ENCODE peak calls at places on chromosome 19, in eight cellular contexts. O is HFFc6; M is choroid plexus epithelial cell; Y is HCEC 1CT; R is stimulated activated CD4-positive, alpha-beta T cell treated with anti-CD3 and anti-CD28 coated beads, TNF-alpha, amount 100 ng/mL, for 4 hours; T is anterior cingulate cortex; J is ecto neural progenitor cell; X is neuronal stem cell. P is an unnamed sample.

GRCh38 chr19:18203408-18203862 is 407 bp downstream of the RAB3A start:
- DNase-seq in X (no peak), J (no peak), R (no peak), Y (no peak), O (no peak), T (no peak), M (no peak), P (no peak)

GRCh38 chr19:50882188-50882587 is 8.9 kb downstream of the KLK2 start:
- DNase-seq in T (no peak), M (no peak), O (no peak), Y (no peak), J (no peak), R (no peak), X (no peak), P (no peak)

GRCh38 chr19:54299126-54299498 is 13.9 kb downstream of the LILRA5 start:
- DNase-seq in R (no peak), J (no peak), X (no peak), M (no peak), Y (no peak), T (no peak), O (no peak), P (no peak)

GRCh38 chr19:32456406-32456805 is 50.8 kb downstream of the DPY19L3 start:
- DNase-seq in O (no peak), X (no peak), Y (no peak), J (no peak), R (no peak), T (no peak), M (no peak), P (no peak)

GRCh38 chr19:4768934-4769777 is 22.4 kb upstream of the FEM1A start:
- DNase-seq in M (peak), Y (peak), J (peak), O (peak), X (peak), T (peak), R (peak), P (peak)

GRCh38 chr19:29499261-29499920 is 26.4 kb upstream of the VSTM2B start:
- DNase-seq in J (no peak), M (no peak), R (no peak), Y (no peak), X (no peak), O (no peak), T (no peak), P (no peak)

GRCh38 chr19:1558552-1558951 is 9.6 kb downstream of the MEX3D start:
- DNase-seq in R (no peak), T (no peak), X (no peak), Y (no peak), M (no peak), O (no peak), J (no peak), P (no peak)

GRCh38 chr19:35404879-35405622 is 34.2 kb downstream of the GPR42 start:
- DNase-seq in T (no peak), O (peak), X (peak), J (no peak), R (no peak), Y (peak), M (peak), P (peak)

GRCh38 chr19:7849631-7850428 is 19.8 kb downstream of the EVI5L start:
- DNase-seq in M (no peak), Y (no peak), J (peak), T (no peak), X (no peak), R (no peak), O (no peak), P (no peak)

GRCh38 chr19:43545276-43545675 is 12.3 kb downstream of the ZNF575 start:
- DNase-seq in Y (no peak), M (no peak), T (no peak), J (no peak), X (no peak), R (no peak), O (no peak), P (no peak)

GRCh38 chr19:12801466-12802266 is at the start of the genes PRDX2 and THSD8:
- DNase-seq in X (peak), T (peak), Y (peak), O (no peak), J (peak), R (no peak), M (peak), P (peak)

GRCh38 chr19:17658666-17659065 is 29.5 kb downstream of the UNC13A start:
- DNase-seq in R (no peak), X (no peak), J (no peak), Y (no peak), O (no peak), M (peak), T (no peak), P (peak)

GRCh38 chr19:36973021-36973843 is 57.1 kb downstream of the ZNF568 start:
- DNase-seq in T (peak), M (peak), J (peak), O (peak), R (peak), X (peak), Y (peak), P (peak)

GRCh38 chr19:47357788-47358680 is 8.9 kb downstream of the DHX34 start:
- DNase-seq in T (no peak), Y (no peak), M (peak), X (no peak), R (no peak), J (no peak), O (no peak), P (no peak)

GRCh38 chr19:1266818-1267440 is 2.2 kb upstream of the CIRBP start:
- DNase-seq in R (no peak), J (peak), X (no peak), Y (peak), O (peak), T (peak), M (peak), P (no peak)

GRCh38 chr19:55346725-55347441 is 7.2 kb downstream of the KMT5C start:
- DNase-seq in T (no peak), Y (no peak), X (no peak), J (no peak), O (no peak), R (no peak), M (no peak), P (no peak)

GRCh38 chr19:39207293-39207836 is 3.3 kb upstream of the SYCN start:
- DNase-seq in M (no peak), T (no peak), R (no peak), J (no peak), O (no peak), X (no peak), Y (no peak), P (no peak)

GRCh38 chr19:13207237-13208130 is 57.3 kb downstream of the IER2 start:
- DNase-seq in Y (no peak), X (no peak), T (no peak), M (no peak), J (no peak), R (no peak), O (no peak), P (no peak)

GRCh38 chr19:41821003-41821735 is 23.3 kb downstream of the LYPD4 start:
- DNase-seq in J (peak), R (peak), O (peak), X (peak), M (peak), T (no peak), Y (peak), P (peak)

GRCh38 chr19:41235480-41235879 is 16.5 kb downstream of the AXL start:
- DNase-seq in J (no peak), R (no peak), Y (no peak), O (no peak), M (no peak), T (no peak), X (no peak), P (no peak)

GRCh38 chr19:57210381-57210780 is 19.1 kb downstream of the ZNF264 start:
- DNase-seq in M (no peak), Y (no peak), O (no peak), R (no peak), T (peak), X (no peak), J (no peak), P (no peak)

GRCh38 chr19:38089440-38089839 is 134.6 kb downstream of the DPF1 start:
- DNase-seq in T (no peak), X (no peak), O (no peak), M (no peak), R (no peak), Y (no peak), J (no peak), P (no peak)

GRCh38 chr19:17681505-17682125 is 6.5 kb downstream of the UNC13A start:
- DNase-seq in M (peak), Y (peak), X (no peak), J (peak), O (peak), R (no peak), T (no peak), P (peak)

GRCh38 chr19:15631817-15632216 is 8.9 kb upstream of the CYP4F3 start:
- DNase-seq in T (no peak), J (no peak), R (no peak), O (no peak), Y (peak), M (peak), X (no peak), P (peak)

GRCh38 chr19:29191005-29191404 is 21.9 kb downstream of the UQCRFS1 start:
- DNase-seq in R (no peak), T (no peak), Y (no peak), O (no peak), X (no peak), J (no peak), M (no peak), P (no peak)

GRCh38 chr19:28137772-28138171 is 1075.2 kb downstream of the UQCRFS1 start:
- DNase-seq in Y (no peak), M (no peak), J (no peak), X (no peak), T (no peak), R (no peak), O (no peak), P (no peak)

GRCh38 chr19:19540707-19541515 is 2.8 kb downstream of the CILP2 start:
- DNase-seq in M (peak), Y (no peak), X (peak), T (no peak), J (peak), O (no peak), R (peak), P (peak)

GRCh38 chr19:39307233-39307821 is 11.1 kb downstream of the IFNL1 start:
- DNase-seq in X (no peak), R (no peak), T (no peak), O (no peak), M (no peak), Y (no peak), J (peak), P (peak)

GRCh38 chr19:15859187-15859586 is 38.7 kb downstream of the CYP4F2 start:
- DNase-seq in J (no peak), T (no peak), O (no peak), R (no peak), M (no peak), X (no peak), Y (no peak), P (no peak)

GRCh38 chr19:43606569-43607229 is 5.2 kb upstream of the SRRM5 start:
- DNase-seq in M (no peak), Y (no peak), X (no peak), R (no peak), T (no peak), J (no peak), O (no peak), P (no peak)

P was measured in cardiac fibroblast.